ENCODE peak calls at places on chromosome 10, in five cellular contexts. Y is naive thymus-derived CD4-positive, alpha-beta T cell; W is pancreas; L is thyroid gland; U is aorta. O is an unnamed sample.

GRCh38 chr10:57579926-57580325 is 687.8 kb downstream of the IPMK start:
- DNase-seq in Y (no peak), W (no peak), L (no peak), U (no peak), O (no peak)

GRCh38 chr10:48253970-48254657 is 20.4 kb downstream of the FRMPD2 start:
- DNase-seq in Y (no peak), W (no peak), L (peak; percentile 76), U (no peak), O (no peak)

GRCh38 chr10:71657604-71658348 is 61.8 kb downstream of the C10orf105 start:
- DNase-seq in Y (no peak), W (no peak), L (no peak), U (no peak), O (no peak)

GRCh38 chr10:76234827-76235226 is 803.4 kb downstream of the LRMDA start:
- DNase-seq in Y (no peak), W (no peak), L (no peak), U (no peak), O (no peak)

GRCh38 chr10:2972216-2972615 is 95.1 kb upstream of the PFKP start:
- DNase-seq in Y (no peak), W (no peak), L (no peak), U (no peak), O (no peak)

GRCh38 chr10:93921338-93921737 is 27.6 kb downstream of the SLC35G1 start:
- DNase-seq in Y (peak; percentile 28), W (peak; percentile 20), L (peak; percentile 27), U (no peak), O (no peak)

GRCh38 chr10:45433716-45434469 is 59.9 kb downstream of the ALOX5 start:
- DNase-seq in Y (no peak), W (no peak), L (no peak), U (no peak), O (no peak)

GRCh38 chr10:49309691-49310371 is 10.9 kb downstream of the C10orf71 start:
- DNase-seq in Y (no peak), W (no peak), L (no peak), U (no peak), O (no peak)

GRCh38 chr10:6348091-6348862 is 145.5 kb downstream of the PFKFB3 start:
- DNase-seq in Y (peak; percentile 92), W (no peak), L (peak; percentile 72), U (no peak), O (peak; percentile 22)

GRCh38 chr10:86367339-86367951 is 850 bp upstream of the GRID1 start:
- DNase-seq in Y (no peak), W (no peak), L (peak; percentile 44), U (peak; percentile 83), O (no peak)

GRCh38 chr10:112120491-112120890 is 63.1 kb downstream of the GPAM start:
- DNase-seq in Y (no peak), W (no peak), L (no peak), U (no peak), O (no peak)

DNA sequence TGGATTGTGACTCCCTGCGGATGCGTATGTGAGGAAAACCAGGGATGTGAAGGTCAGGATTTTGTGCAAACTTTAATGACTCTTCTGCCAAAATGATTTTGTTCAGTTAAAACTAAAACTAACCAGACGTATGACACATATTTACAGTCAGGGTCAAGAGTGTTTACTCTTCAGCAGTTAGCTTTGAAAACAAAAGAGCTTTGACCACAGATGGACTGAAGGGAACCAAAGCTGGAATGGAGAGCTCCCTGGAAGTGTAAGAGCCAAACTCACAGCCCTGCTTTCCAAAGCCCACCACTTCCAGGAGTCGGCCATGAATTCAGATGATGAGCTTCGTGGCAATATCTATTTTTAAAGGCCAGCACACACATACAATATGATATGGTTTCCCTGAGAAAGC is 15.5 kb downstream of the SVIL start:
- DNase-seq in Y (no peak), W (no peak), L (no peak), U (no peak), O (no peak)
- H3K27ac ChIP-seq in Y (no peak overlapping the region), W (no peak overlapping the region), L (peak overlapping the region; percentile 88), U (no peak overlapping the region), O (peak overlapping the region; percentile 73)

GRCh38 chr10:23927926-23928325 is 281.0 kb upstream of the KIAA1217 start:
- DNase-seq in Y (no peak), W (no peak), L (peak; percentile 3), U (no peak), O (no peak)
- H3K27ac ChIP-seq in Y (no peak overlapping the region), W (no peak overlapping the region), L (no peak overlapping the region), U (no peak overlapping the region), O (no peak overlapping the region)

GRCh38 chr10:33655921-33656320 is 321.5 kb upstream of the NRP1 start:
- DNase-seq in Y (no peak), W (no peak), L (no peak), U (no peak), O (no peak)
- H3K27ac ChIP-seq in Y (no peak overlapping the region), W (no peak overlapping the region), L (no peak overlapping the region), U (no peak overlapping the region), O (no peak overlapping the region)

GRCh38 chr10:60803433-60803832 is 25.2 kb downstream of the CDK1 start:
- DNase-seq in Y (no peak), W (no peak), L (no peak), U (no peak), O (no peak)

GRCh38 chr10:60800918-60801317 is 22.6 kb downstream of the CDK1 start:
- DNase-seq in Y (no peak), W (no peak), L (no peak), U (no peak), O (no peak)

GRCh38 chr10:60799971-60800370 is 21.7 kb downstream of the CDK1 start:
- DNase-seq in Y (no peak), W (no peak), L (no peak), U (no peak), O (no peak)

GRCh38 chr10:60798870-60799269 is 20.6 kb downstream of the CDK1 start:
- DNase-seq in Y (no peak), W (no peak), L (no peak), U (no peak), O (no peak)

GRCh38 chr10:60801538-60801937 is 23.3 kb downstream of the CDK1 start:
- DNase-seq in Y (no peak), W (no peak), L (no peak), U (no peak), O (no peak)
- H3K27ac ChIP-seq in Y (no peak overlapping the region), W (no peak overlapping the region), L (no peak overlapping the region), U (no peak overlapping the region), O (no peak overlapping the region)

O was measured in prostate gland.